ENCODE peak calls at places on chromosomes 12 and 14, in eight cellular contexts. L is left lung; S is activated CD4-positive, alpha-beta T cell treated with anti-CD3 and anti-CD28 coated beads for 36 hours; K is stimulated activated CD4-positive, alpha-beta T cell treated with anti-CD3 and anti-CD28 coated beads, Interleukin-2, amount 100 ng/mL, for 48 hours; P is Caki2; G is NCI-H2081; I is NCI-H524; R is activated naive CD8-positive, alpha-beta T cell treated with anti-CD3 and anti-CD28 coated beads, Interleukin-2, amount 50 U/mL, for 16 hours. C is an unnamed sample.

GRCh38 chr14:75427126-75427481 is 718 bp upstream of the JDP2 start:
- DNase-seq in L (peak; percentile 84), S (no peak), K (no peak), P (no peak), G (no peak), I (no peak), R (no peak), C (no peak)

GRCh38 chr12:32755051-32755653 is 545 bp downstream of the YARS2 start:
- DNase-seq in L (peak; percentile 90), S (peak; percentile 85), K (peak; percentile 64), P (peak; percentile 78), G (peak; percentile 90), I (peak; percentile 43), R (peak; percentile 30), C (peak; percentile 66)

GRCh38 chr12:43968736-43969135 is 132.9 kb downstream of the TMEM117 start:
- DNase-seq in L (no peak), S (no peak), K (no peak), P (no peak), G (no peak), I (no peak), R (no peak), C (no peak)

GRCh38 chr12:114876968-114877680 is 193.1 kb upstream of the TBX3 start:
- DNase-seq in L (no peak), S (no peak), K (no peak), P (no peak), G (no peak), I (no peak), R (no peak), C (no peak)

GRCh38 chr12:33988888-33989287 is 33.4 kb upstream of the ALG10 start:
- DNase-seq in L (no peak), S (no peak), K (no peak), P (peak; percentile 36), G (no peak), I (no peak), R (no peak), C (no peak)

GRCh38 chr12:89571481-89572190 is 45.8 kb upstream of the POC1B start:
- DNase-seq in L (no peak), S (no peak), K (no peak), P (no peak), G (no peak), I (no peak), R (no peak), C (no peak)

GRCh38 chr12:88035907-88036289 is 6.7 kb upstream of the C12orf50 start:
- DNase-seq in L (no peak), S (no peak), K (no peak), P (no peak), G (no peak), I (no peak), R (no peak), C (no peak)

GRCh38 chr14:102777711-102778615 is 714 bp downstream of the TRAF3 start:
- DNase-seq in L (peak; percentile 86), S (peak; percentile 52), K (no peak), P (no peak), G (no peak), I (no peak), R (no peak), C (no peak)

GRCh38 chr12:11978985-11979384 is 91.8 kb upstream of the BCL2L14 start:
- DNase-seq in L (no peak), S (no peak), K (no peak), P (no peak), G (no peak), I (no peak), R (no peak), C (no peak)

GRCh38 chr12:25186788-25187397 is 8.1 kb downstream of the DNAI7 start:
- DNase-seq in L (no peak), S (peak; percentile 15), K (no peak), P (no peak), G (no peak), I (no peak), R (no peak), C (no peak)

GRCh38 chr12:25269701-25270100 is 19.0 kb upstream of the KRAS start:
- DNase-seq in L (no peak), S (no peak), K (no peak), P (no peak), G (no peak), I (no peak), R (no peak), C (no peak)

GRCh38 chr12:16756833-16757552 is 151.0 kb upstream of the LMO3 start:
- DNase-seq in L (no peak), S (no peak), K (no peak), P (no peak), G (peak; percentile 45), I (no peak), R (no peak), C (no peak)

GRCh38 chr12:132025526-132025925 is 75.8 kb downstream of the EP400 start:
- DNase-seq in L (no peak), S (no peak), K (no peak), P (no peak), G (no peak), I (no peak), R (no peak), C (no peak)

GRCh38 chr14:103545219-103545914 is 16.4 kb downstream of the TRMT61A start:
- DNase-seq in L (peak; percentile 69), S (no peak), K (no peak), P (no peak), G (no peak), I (no peak), R (no peak), C (no peak)

GRCh38 chr14:77593501-77593911 is 22.9 kb downstream of the SPTLC2 start:
- DNase-seq in L (no peak), S (no peak), K (no peak), P (peak; percentile 18), G (no peak), I (no peak), R (no peak), C (peak; percentile 10)

GRCh38 chr14:34322940-34323418 is 139.1 kb downstream of the SPTSSA start:
- DNase-seq in L (peak; percentile 79), S (peak; percentile 87), K (peak; percentile 79), P (peak; percentile 19), G (peak; percentile 66), I (peak; percentile 77), R (peak; percentile 30), C (peak; percentile 9)

GRCh38 chr12:93183940-93184663 is 193.6 kb upstream of the NUDT4 start:
- DNase-seq in L (no peak), S (no peak), K (no peak), P (no peak), G (no peak), I (no peak), R (no peak), C (peak; percentile 27)

GRCh38 chr12:120640840-120641833 is 711 bp downstream of the CABP1 start:
- DNase-seq in L (peak; percentile 88), S (peak; percentile 78), K (peak; percentile 37), P (peak; percentile 69), G (no peak), I (no peak), R (peak; percentile 14), C (no peak)

GRCh38 chr12:43675048-43675904 is 83.3 kb downstream of the PUS7L start:
- DNase-seq in L (no peak), S (no peak), K (no peak), P (no peak), G (no peak), I (no peak), R (no peak), C (no peak)

GRCh38 chr14:24335461-24336146 is 733 bp upstream of the ADCY4 start:
- DNase-seq in L (no peak), S (no peak), K (no peak), P (no peak), G (no peak), I (no peak), R (no peak), C (no peak)

GRCh38 chr14:74941676-74942097 is 13.7 kb downstream of the PGF start:
- DNase-seq in L (peak; percentile 91), S (peak; percentile 82), K (peak; percentile 48), P (no peak), G (no peak), I (no peak), R (peak; percentile 13), C (no peak)

GRCh38 chr14:39617537-39617936 is 185.3 kb upstream of the FBXO33 start:
- DNase-seq in L (no peak), S (no peak), K (no peak), P (peak; percentile 9), G (no peak), I (no peak), R (no peak), C (no peak)

GRCh38 chr14:30138517-30138916 is 210.9 kb upstream of the PRKD1 start:
- DNase-seq in L (no peak), S (no peak), K (no peak), P (no peak), G (no peak), I (no peak), R (no peak), C (no peak)

GRCh38 chr14:89571502-89571901 is 154.5 kb upstream of the FOXN3 start:
- DNase-seq in L (no peak), S (no peak), K (no peak), P (no peak), G (peak; percentile 42), I (no peak), R (no peak), C (no peak)

GRCh38 chr12:29562167-29562776 is 64.8 kb upstream of the OVCH1 start:
- DNase-seq in L (no peak), S (no peak), K (no peak), P (no peak), G (no peak), I (no peak), R (no peak), C (no peak)

GRCh38 chr14:33126433-33126832 is 187.8 kb downstream of the NPAS3 start:
- DNase-seq in L (no peak), S (no peak), K (no peak), P (no peak), G (no peak), I (no peak), R (no peak), C (no peak)

GRCh38 chr12:48978291-48978740 is at the start of gene WNT1:
- DNase-seq in L (peak; percentile 77), S (no peak), K (no peak), P (no peak), G (no peak), I (no peak), R (no peak), C (no peak)

GRCh38 chr12:113835433-113835832 is 130.7 kb downstream of the RBM19 start:
- DNase-seq in L (no peak), S (no peak), K (no peak), P (no peak), G (no peak), I (no peak), R (no peak), C (no peak)

GRCh38 chr14:84252706-84253105 is 1277.2 kb upstream of the FLRT2 start:
- DNase-seq in L (no peak), S (no peak), K (no peak), P (no peak), G (no peak), I (no peak), R (no peak), C (no peak)

GRCh38 chr12:113432976-113433375 is 10.8 kb downstream of the SDSL start:
- DNase-seq in L (no peak), S (no peak), K (no peak), P (peak; percentile 21), G (no peak), I (no peak), R (no peak), C (no peak)

GRCh38 chr12:49489720-49490119 is 49.1 kb upstream of the KCNH3 start:
- DNase-seq in L (no peak), S (no peak), K (no peak), P (no peak), G (no peak), I (no peak), R (no peak), C (no peak)

C was measured in DMS153.